ENCODE peak calls at places on chromosome 2, in four cellular contexts. G, W, R and O are unnamed samples.
A peak's percentile ranks its signal among the peaks of the same experiment; 100 is the strongest.

GRCh38 chr2:14297906-14298305 is 334.6 kb upstream of the LRATD1 start:
- DNase-seq in G (no peak), R (no peak), W (no peak), O (no peak)

GRCh38 chr2:163155279-163155883 is 316.8 kb upstream of the KCNH7 start:
- DNase-seq in W (peak; percentile 28), R (no peak), G (no peak), O (peak; percentile 40)

GRCh38 chr2:203195331-203195730 is 43.5 kb upstream of the CYP20A1 start:
- DNase-seq in R (no peak), W (peak; percentile 61), G (no peak), O (no peak)

GRCh38 chr2:12116228-12116750 is 369.9 kb downstream of the LPIN1 start:
- DNase-seq in R (no peak), G (no peak), W (no peak), O (no peak)

GRCh38 chr2:202169826-202170424 is 68.5 kb downstream of the SUMO1 start:
- DNase-seq in R (no peak), G (no peak), W (no peak), O (no peak)

GRCh38 chr2:234403074-234403473 is 93.8 kb downstream of the ARL4C start:
- DNase-seq in W (peak; percentile 4), R (no peak), G (no peak), O (no peak)

GRCh38 chr2:104599802-104600510 is 254.0 kb upstream of the POU3F3 start:
- DNase-seq in G (no peak), R (no peak), W (peak; percentile 32), O (no peak)

GRCh38 chr2:59583173-59583765 is 970.2 kb downstream of the BCL11A start:
- DNase-seq in G (no peak), W (no peak), R (no peak), O (no peak)

GRCh38 chr2:134027980-134028379 is 225.9 kb upstream of the MGAT5 start:
- DNase-seq in W (no peak), G (no peak), R (no peak), O (no peak)

GRCh38 chr2:114010001-114010400 is 120.1 kb downstream of the ACTR3 start:
- DNase-seq in G (no peak), W (no peak), R (no peak), O (no peak)